ENCODE peak calls at places on chromosomes 13 and 19, in ten cellular contexts. W, V, F, M, P, D, T, L, N and E are unnamed samples.

GRCh38 chr13:99486996-99487395 is 14.3 kb upstream of the TM9SF2 start:
- DNase-seq in W (no peak), V (no peak), F (no peak), M (no peak), P (no peak), D (no peak), T (no peak), L (no peak), N (no peak), E (no peak)

GRCh38 chr19:13843104-13843921 is 33.6 kb upstream of the NANOS3 start:
- DNase-seq in W (peak; percentile 77), V (peak; percentile 87), F (peak; percentile 57), M (no peak), P (peak; percentile 84), D (no peak), T (peak; percentile 50), L (peak; percentile 54), N (peak; percentile 92), E (peak; percentile 71)

GRCh38 chr19:5434970-5435641 is 20.1 kb upstream of the ZNRF4 start:
- DNase-seq in W (no peak), V (peak; percentile 70), F (no peak), M (no peak), P (no peak), D (no peak), T (peak; percentile 67), L (peak; percentile 60), N (peak; percentile 88), E (peak; percentile 45)

GRCh38 chr19:52689804-52690394 is 44.9 kb downstream of the ZNF611 start:
- DNase-seq in W (peak; percentile 53), V (peak; percentile 13), F (peak; percentile 36), M (no peak), P (peak; percentile 60), D (peak; percentile 61), T (peak; percentile 8), L (peak; percentile 9), N (no peak), E (no peak)

GRCh38 chr19:40560092-40560507 is 16.6 kb upstream of the SHKBP1 start:
- DNase-seq in W (no peak), V (no peak), F (no peak), M (no peak), P (no peak), D (no peak), T (no peak), L (no peak), N (no peak), E (no peak)

GRCh38 chr13:95784891-95785290 is 108.0 kb downstream of the DNAJC3 start:
- DNase-seq in W (no peak), V (peak; percentile 59), F (no peak), M (peak; percentile 56), P (no peak), D (no peak), T (peak; percentile 23), L (peak; percentile 18), N (peak; percentile 36), E (peak; percentile 37)

GRCh38 chr19:39970424-39970673 is 616 bp upstream of the PSMC4 start:
- DNase-seq in W (no peak), V (no peak), F (no peak), M (no peak), P (no peak), D (no peak), T (no peak), L (peak; percentile 30), N (peak; percentile 8), E (peak; percentile 41)

GRCh38 chr19:3284759-3285646 is 60.5 kb downstream of the CELF5 start:
- DNase-seq in W (peak; percentile 31), V (peak; percentile 85), F (peak; percentile 95), M (peak; percentile 46), P (peak; percentile 93), D (peak; percentile 77), T (peak; percentile 38), L (no peak), N (peak; percentile 95), E (peak; percentile 44)

GRCh38 chr19:48511800-48512503 is at the start of gene LMTK3:
- DNase-seq in W (no peak), V (no peak), F (no peak), M (no peak), P (no peak), D (peak; percentile 45), T (peak; percentile 16), L (no peak), N (peak; percentile 28), E (peak; percentile 42)

GRCh38 chr13:114089751-114090400 is 42.5 kb downstream of the RASA3 start:
- DNase-seq in W (no peak), V (no peak), F (no peak), M (no peak), P (peak; percentile 30), D (no peak), T (no peak), L (no peak), N (no peak), E (no peak)

GRCh38 chr13:113854238-113855011 is 9.5 kb downstream of the GAS6 start:
- DNase-seq in W (peak; percentile 52), V (no peak), F (no peak), M (peak; percentile 82), P (peak; percentile 43), D (no peak), T (peak; percentile 30), L (peak; percentile 86), N (no peak), E (peak; percentile 34)

GRCh38 chr19:10238172-10238783 is 7.1 kb upstream of the S1PR2 start:
- DNase-seq in W (peak; percentile 85), V (peak; percentile 72), F (no peak), M (peak; percentile 82), P (no peak), D (peak; percentile 59), T (peak; percentile 97), L (peak; percentile 91), N (peak; percentile 77), E (peak; percentile 96)

GRCh38 chr13:19601749-19602725 is 31.4 kb upstream of the MPHOSPH8 start:
- DNase-seq in W (no peak), V (peak; percentile 59), F (peak; percentile 19), M (peak; percentile 43), P (no peak), D (peak; percentile 84), T (peak; percentile 33), L (peak; percentile 27), N (peak; percentile 72), E (peak; percentile 41)
- TF ChIP-seq CTCF in W (no peak), V (no peak), F (no peak), M (peak; percentile 17), P (no peak), D (peak; percentile 9), T (peak; percentile 29), L (peak; percentile 4), N (peak; percentile 38), E (no peak)

GRCh38 chr19:45247136-45247535 is 1.9 kb upstream of the EXOC3L2 start:
- DNase-seq in W (no peak), V (no peak), F (no peak), M (no peak), P (no peak), D (no peak), T (no peak), L (no peak), N (no peak), E (no peak)

GRCh38 chr19:45245826-45246225 is 619 bp upstream of the EXOC3L2 start:
- DNase-seq in W (no peak), V (no peak), F (no peak), M (no peak), P (no peak), D (no peak), T (no peak), L (no peak), N (no peak), E (peak; percentile 45)

GRCh38 chr19:45244133-45244532 is 1.1 kb downstream of the EXOC3L2 start:
- DNase-seq in W (no peak), V (no peak), F (no peak), M (no peak), P (no peak), D (no peak), T (no peak), L (no peak), N (no peak), E (no peak)

GRCh38 chr19:45243144-45243732 is 2.0 kb downstream of the EXOC3L2 start:
- DNase-seq in W (no peak), V (no peak), F (no peak), M (no peak), P (no peak), D (no peak), T (no peak), L (no peak), N (no peak), E (no peak)

DNA sequence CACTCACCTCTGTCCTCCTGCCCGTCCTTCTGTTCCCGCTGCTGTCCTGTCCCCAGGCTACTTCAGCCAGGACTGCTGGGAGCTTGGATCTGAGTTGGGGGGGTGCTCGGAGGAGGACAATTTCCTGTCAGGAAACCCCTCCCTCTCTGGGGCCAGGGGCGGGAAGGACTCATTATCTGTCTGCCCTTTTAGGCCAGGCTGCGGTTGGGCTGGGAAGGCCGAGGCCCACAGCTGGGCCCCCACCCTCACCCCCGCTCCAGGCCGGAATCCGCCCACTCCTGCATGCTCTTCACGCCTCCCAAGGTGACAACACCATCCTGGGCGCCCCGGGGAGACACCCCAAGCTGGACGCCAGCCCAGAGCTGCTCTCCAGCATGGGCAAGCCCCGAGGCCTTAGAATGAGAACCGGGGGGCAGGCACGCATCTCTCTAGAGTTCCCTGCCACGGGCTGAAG is at the start of gene EXOC3L2:
- DNase-seq in W (no peak), V (no peak), F (no peak), M (peak; percentile 26), P (no peak), D (no peak), T (no peak), L (no peak), N (no peak), E (no peak)
- H3K4me3 ChIP-seq in W (no peak within 1 kb of the TSS), V (no peak within 1 kb of the TSS), F (no peak within 1 kb of the TSS), M (no peak within 1 kb of the TSS), P (no peak within 1 kb of the TSS), D (no peak within 1 kb of the TSS), T (no peak within 1 kb of the TSS), L (no peak within 1 kb of the TSS), N (no peak within 1 kb of the TSS), E (no peak within 1 kb of the TSS)

GRCh38 chr13:48646791-48647190 is 6.9 kb upstream of the CYSLTR2 start:
- DNase-seq in W (no peak), V (no peak), F (no peak), M (no peak), P (no peak), D (no peak), T (no peak), L (no peak), N (no peak), E (no peak)
- TF ChIP-seq CTCF in W (no peak), V (no peak), F (no peak), M (no peak), P (no peak), D (peak; percentile 15), T (no peak), L (no peak), N (no peak), E (no peak)

DNA sequence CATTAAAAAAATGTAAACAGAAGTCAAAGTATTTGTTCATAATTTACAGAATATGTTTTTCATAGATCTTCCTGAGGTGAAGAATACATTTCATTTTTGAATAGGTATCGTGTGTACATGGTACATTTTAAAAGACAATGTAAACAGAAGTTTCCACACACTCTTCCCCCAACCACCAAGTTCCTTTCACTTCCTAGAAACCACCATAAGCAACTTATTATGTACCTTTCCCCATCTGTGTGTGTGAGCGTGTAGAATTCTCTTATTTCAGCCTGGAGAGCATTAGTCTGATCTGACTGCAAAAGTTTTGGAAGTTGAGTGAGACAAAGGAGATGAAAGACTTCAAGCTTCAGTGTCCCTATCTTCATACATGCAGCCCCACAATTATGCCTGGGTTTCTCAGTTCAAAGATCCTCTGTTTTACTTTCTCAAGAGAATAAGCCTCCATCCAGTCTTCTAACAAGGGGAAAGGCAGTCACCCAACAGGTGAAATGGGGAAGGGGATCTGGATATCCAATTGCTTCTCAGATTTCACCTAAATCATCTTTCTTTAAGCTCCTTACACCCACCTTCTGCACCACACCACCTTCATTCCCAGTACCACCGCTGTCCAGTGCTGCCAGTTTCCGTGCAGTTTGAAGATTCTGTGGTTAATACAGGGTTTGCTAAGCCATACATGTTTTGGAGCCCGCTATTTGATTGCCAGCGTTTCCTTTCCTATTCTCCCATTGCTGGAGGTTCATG is 2.1 kb downstream of the TEX30 start:
- DNase-seq in W (no peak), V (no peak), F (no peak), M (no peak), P (no peak), D (no peak), T (no peak), L (no peak), N (no peak), E (no peak)
- H3K4me3 ChIP-seq in W (no peak overlapping the region), V (no peak overlapping the region), F (no peak overlapping the region), M (no peak overlapping the region), P (no peak overlapping the region), D (no peak overlapping the region), T (no peak overlapping the region), L (no peak overlapping the region), N (no peak overlapping the region), E (no peak overlapping the region)